ENCODE peak calls at places on chromosomes 2 and 18, in ten cellular contexts. One of them, this sample, is unnamed.
A peak's percentile ranks its signal among the peaks of the same experiment; 100 is the strongest.

GRCh38 chr18:39434223-39434622 is 1868.6 kb upstream of the CELF4 start:
- DNase-seq in NCI-H1105: no peak
- DNase-seq in stimulated activated CD4-positive, alpha-beta T cell treated with anti-CD3 and anti-CD28 coated beads, Interleukin-1b, Interleukin-23, amount 100 ng/mL, for 24 hours: no peak
- DNase-seq in dorsolateral prefrontal cortex: no peak
- DNase-seq in CD8-positive, alpha-beta memory T cell: no peak
- DNase-seq in right atrium auricular region: no peak
- DNase-seq in brain microvascular endothelial cell: peak; percentile 8
- DNase-seq in NCI-H748 treated with DMSO at 0.1 percent for 48 hours: no peak
- DNase-seq in foreskin fibroblast: peak; percentile 53
- DNase-seq in neural progenitor cell: no peak
- DNase-seq in this sample: no peak

GRCh38 chr2:176380341-176380740 is 111.1 kb downstream of the MTX2 start:
- DNase-seq in neural progenitor cell: no peak
- DNase-seq in NCI-H748 treated with DMSO at 0.1 percent for 48 hours: no peak
- DNase-seq in dorsolateral prefrontal cortex: no peak
- DNase-seq in CD8-positive, alpha-beta memory T cell: no peak
- DNase-seq in brain microvascular endothelial cell: no peak
- DNase-seq in NCI-H1105: no peak
- DNase-seq in stimulated activated CD4-positive, alpha-beta T cell treated with anti-CD3 and anti-CD28 coated beads, Interleukin-1b, Interleukin-23, amount 100 ng/mL, for 24 hours: no peak
- DNase-seq in foreskin fibroblast: no peak
- DNase-seq in right atrium auricular region: no peak
- DNase-seq in this sample: no peak

GRCh38 chr2:10235909-10236550 is 66.7 kb upstream of the HPCAL1 start:
- DNase-seq in NCI-H1105: no peak
- DNase-seq in foreskin fibroblast: no peak
- DNase-seq in brain microvascular endothelial cell: no peak
- DNase-seq in NCI-H748 treated with DMSO at 0.1 percent for 48 hours: no peak
- DNase-seq in dorsolateral prefrontal cortex: no peak
- DNase-seq in neural progenitor cell: no peak
- DNase-seq in CD8-positive, alpha-beta memory T cell: no peak
- DNase-seq in stimulated activated CD4-positive, alpha-beta T cell treated with anti-CD3 and anti-CD28 coated beads, Interleukin-1b, Interleukin-23, amount 100 ng/mL, for 24 hours: no peak
- DNase-seq in right atrium auricular region: no peak
- DNase-seq in this sample: no peak

GRCh38 chr18:37435996-37436395 is 129.6 kb downstream of the CELF4 start:
- DNase-seq in CD8-positive, alpha-beta memory T cell: no peak
- DNase-seq in NCI-H748 treated with DMSO at 0.1 percent for 48 hours: no peak
- DNase-seq in brain microvascular endothelial cell: no peak
- DNase-seq in dorsolateral prefrontal cortex: peak; percentile 77
- DNase-seq in foreskin fibroblast: no peak
- DNase-seq in right atrium auricular region: no peak
- DNase-seq in stimulated activated CD4-positive, alpha-beta T cell treated with anti-CD3 and anti-CD28 coated beads, Interleukin-1b, Interleukin-23, amount 100 ng/mL, for 24 hours: no peak
- DNase-seq in NCI-H1105: no peak
- DNase-seq in neural progenitor cell: no peak
- DNase-seq in this sample: no peak

GRCh38 chr18:45566025-45566740 is 49.1 kb upstream of the SLC14A2 start:
- DNase-seq in stimulated activated CD4-positive, alpha-beta T cell treated with anti-CD3 and anti-CD28 coated beads, Interleukin-1b, Interleukin-23, amount 100 ng/mL, for 24 hours: no peak
- DNase-seq in dorsolateral prefrontal cortex: no peak
- DNase-seq in NCI-H1105: no peak
- DNase-seq in brain microvascular endothelial cell: peak; percentile 82
- DNase-seq in foreskin fibroblast: peak; percentile 98
- DNase-seq in neural progenitor cell: no peak
- DNase-seq in CD8-positive, alpha-beta memory T cell: no peak
- DNase-seq in NCI-H748 treated with DMSO at 0.1 percent for 48 hours: no peak
- DNase-seq in right atrium auricular region: peak; percentile 80
- DNase-seq in this sample: no peak

GRCh38 chr2:127829845-127830246 is 18.9 kb upstream of the WDR33 start:
- DNase-seq in dorsolateral prefrontal cortex: no peak
- DNase-seq in NCI-H748 treated with DMSO at 0.1 percent for 48 hours: no peak
- DNase-seq in brain microvascular endothelial cell: no peak
- DNase-seq in neural progenitor cell: no peak
- DNase-seq in stimulated activated CD4-positive, alpha-beta T cell treated with anti-CD3 and anti-CD28 coated beads, Interleukin-1b, Interleukin-23, amount 100 ng/mL, for 24 hours: peak; percentile 11
- DNase-seq in right atrium auricular region: no peak
- DNase-seq in CD8-positive, alpha-beta memory T cell: peak; percentile 81
- DNase-seq in NCI-H1105: no peak
- DNase-seq in foreskin fibroblast: no peak
- DNase-seq in this sample: no peak

GRCh38 chr18:50687491-50687890 is 127.6 kb downstream of the MAPK4 start:
- DNase-seq in NCI-H1105: no peak
- DNase-seq in foreskin fibroblast: no peak
- DNase-seq in NCI-H748 treated with DMSO at 0.1 percent for 48 hours: no peak
- DNase-seq in brain microvascular endothelial cell: no peak
- DNase-seq in stimulated activated CD4-positive, alpha-beta T cell treated with anti-CD3 and anti-CD28 coated beads, Interleukin-1b, Interleukin-23, amount 100 ng/mL, for 24 hours: no peak
- DNase-seq in dorsolateral prefrontal cortex: no peak
- DNase-seq in right atrium auricular region: no peak
- DNase-seq in CD8-positive, alpha-beta memory T cell: no peak
- DNase-seq in neural progenitor cell: no peak
- DNase-seq in this sample: no peak

GRCh38 chr18:76448262-76449109 is 46.6 kb downstream of the ZNF516 start:
- DNase-seq in foreskin fibroblast: peak; percentile 67
- DNase-seq in dorsolateral prefrontal cortex: no peak
- DNase-seq in NCI-H748 treated with DMSO at 0.1 percent for 48 hours: no peak
- DNase-seq in stimulated activated CD4-positive, alpha-beta T cell treated with anti-CD3 and anti-CD28 coated beads, Interleukin-1b, Interleukin-23, amount 100 ng/mL, for 24 hours: no peak
- DNase-seq in CD8-positive, alpha-beta memory T cell: no peak
- DNase-seq in neural progenitor cell: no peak
- DNase-seq in right atrium auricular region: peak; percentile 58
- DNase-seq in NCI-H1105: no peak
- DNase-seq in brain microvascular endothelial cell: no peak
- DNase-seq in this sample: no peak

GRCh38 chr18:26614374-26614773 is 66.0 kb upstream of the KCTD1 start:
- DNase-seq in right atrium auricular region: no peak
- DNase-seq in dorsolateral prefrontal cortex: no peak
- DNase-seq in stimulated activated CD4-positive, alpha-beta T cell treated with anti-CD3 and anti-CD28 coated beads, Interleukin-1b, Interleukin-23, amount 100 ng/mL, for 24 hours: no peak
- DNase-seq in foreskin fibroblast: no peak
- DNase-seq in NCI-H748 treated with DMSO at 0.1 percent for 48 hours: no peak
- DNase-seq in brain microvascular endothelial cell: no peak
- DNase-seq in neural progenitor cell: peak; percentile 15
- DNase-seq in NCI-H1105: no peak
- DNase-seq in CD8-positive, alpha-beta memory T cell: no peak
- DNase-seq in this sample: no peak

GRCh38 chr2:64273524-64274398 is 129.5 kb upstream of the PELI1 start:
- DNase-seq in neural progenitor cell: no peak
- DNase-seq in NCI-H1105: no peak
- DNase-seq in NCI-H748 treated with DMSO at 0.1 percent for 48 hours: no peak
- DNase-seq in dorsolateral prefrontal cortex: no peak
- DNase-seq in foreskin fibroblast: peak; percentile 93
- DNase-seq in right atrium auricular region: peak; percentile 76
- DNase-seq in stimulated activated CD4-positive, alpha-beta T cell treated with anti-CD3 and anti-CD28 coated beads, Interleukin-1b, Interleukin-23, amount 100 ng/mL, for 24 hours: no peak
- DNase-seq in brain microvascular endothelial cell: peak; percentile 82
- DNase-seq in CD8-positive, alpha-beta memory T cell: no peak
- DNase-seq in this sample: no peak

GRCh38 chr2:233418761-233419625 is 64.7 kb downstream of the DGKD start:
- DNase-seq in brain microvascular endothelial cell: peak; percentile 60
- DNase-seq in NCI-H748 treated with DMSO at 0.1 percent for 48 hours: no peak
- DNase-seq in dorsolateral prefrontal cortex: no peak
- DNase-seq in neural progenitor cell: no peak
- DNase-seq in right atrium auricular region: peak; percentile 82
- DNase-seq in NCI-H1105: no peak
- DNase-seq in stimulated activated CD4-positive, alpha-beta T cell treated with anti-CD3 and anti-CD28 coated beads, Interleukin-1b, Interleukin-23, amount 100 ng/mL, for 24 hours: no peak
- DNase-seq in CD8-positive, alpha-beta memory T cell: peak; percentile 74
- DNase-seq in foreskin fibroblast: no peak
- DNase-seq in this sample: no peak

GRCh38 chr2:191713837-191714236 is 35.9 kb downstream of the NABP1 start:
- DNase-seq in dorsolateral prefrontal cortex: no peak
- DNase-seq in foreskin fibroblast: no peak
- DNase-seq in stimulated activated CD4-positive, alpha-beta T cell treated with anti-CD3 and anti-CD28 coated beads, Interleukin-1b, Interleukin-23, amount 100 ng/mL, for 24 hours: no peak
- DNase-seq in neural progenitor cell: peak; percentile 21
- DNase-seq in brain microvascular endothelial cell: no peak
- DNase-seq in right atrium auricular region: no peak
- DNase-seq in CD8-positive, alpha-beta memory T cell: no peak
- DNase-seq in NCI-H748 treated with DMSO at 0.1 percent for 48 hours: no peak
- DNase-seq in NCI-H1105: no peak
- DNase-seq in this sample: no peak

GRCh38 chr2:74503506-74504475 is 3.7 kb downstream of the PCGF1 start:
- DNase-seq in neural progenitor cell: no peak
- DNase-seq in stimulated activated CD4-positive, alpha-beta T cell treated with anti-CD3 and anti-CD28 coated beads, Interleukin-1b, Interleukin-23, amount 100 ng/mL, for 24 hours: no peak
- DNase-seq in NCI-H1105: no peak
- DNase-seq in CD8-positive, alpha-beta memory T cell: no peak
- DNase-seq in right atrium auricular region: no peak
- DNase-seq in foreskin fibroblast: no peak
- DNase-seq in dorsolateral prefrontal cortex: no peak
- DNase-seq in brain microvascular endothelial cell: no peak
- DNase-seq in NCI-H748 treated with DMSO at 0.1 percent for 48 hours: no peak
- DNase-seq in this sample: no peak

GRCh38 chr2:105288133-105288532 is 41.4 kb downstream of the TGFBRAP1 start:
- DNase-seq in brain microvascular endothelial cell: no peak
- DNase-seq in foreskin fibroblast: no peak
- DNase-seq in NCI-H1105: no peak
- DNase-seq in stimulated activated CD4-positive, alpha-beta T cell treated with anti-CD3 and anti-CD28 coated beads, Interleukin-1b, Interleukin-23, amount 100 ng/mL, for 24 hours: no peak
- DNase-seq in CD8-positive, alpha-beta memory T cell: no peak
- DNase-seq in right atrium auricular region: no peak
- DNase-seq in neural progenitor cell: no peak
- DNase-seq in dorsolateral prefrontal cortex: no peak
- DNase-seq in NCI-H748 treated with DMSO at 0.1 percent for 48 hours: no peak
- DNase-seq in this sample: no peak

GRCh38 chr2:120350801-120351324 is 4.9 kb downstream of the INHBB start:
- DNase-seq in right atrium auricular region: no peak
- DNase-seq in NCI-H748 treated with DMSO at 0.1 percent for 48 hours: no peak
- DNase-seq in foreskin fibroblast: no peak
- DNase-seq in dorsolateral prefrontal cortex: no peak
- DNase-seq in stimulated activated CD4-positive, alpha-beta T cell treated with anti-CD3 and anti-CD28 coated beads, Interleukin-1b, Interleukin-23, amount 100 ng/mL, for 24 hours: no peak
- DNase-seq in NCI-H1105: no peak
- DNase-seq in neural progenitor cell: no peak
- DNase-seq in brain microvascular endothelial cell: no peak
- DNase-seq in CD8-positive, alpha-beta memory T cell: no peak
- DNase-seq in this sample: no peak

GRCh38 chr2:10655841-10656225 is 33.9 kb downstream of the NOL10 start:
- DNase-seq in NCI-H1105: no peak
- DNase-seq in right atrium auricular region: no peak
- DNase-seq in brain microvascular endothelial cell: no peak
- DNase-seq in NCI-H748 treated with DMSO at 0.1 percent for 48 hours: no peak
- DNase-seq in stimulated activated CD4-positive, alpha-beta T cell treated with anti-CD3 and anti-CD28 coated beads, Interleukin-1b, Interleukin-23, amount 100 ng/mL, for 24 hours: no peak
- DNase-seq in dorsolateral prefrontal cortex: no peak
- DNase-seq in foreskin fibroblast: no peak
- DNase-seq in neural progenitor cell: no peak
- DNase-seq in CD8-positive, alpha-beta memory T cell: no peak
- DNase-seq in this sample: no peak

GRCh38 chr18:57223160-57223870 is 76.4 kb downstream of the BOD1L2 start:
- DNase-seq in CD8-positive, alpha-beta memory T cell: no peak
- DNase-seq in brain microvascular endothelial cell: no peak
- DNase-seq in foreskin fibroblast: no peak
- DNase-seq in dorsolateral prefrontal cortex: no peak
- DNase-seq in right atrium auricular region: no peak
- DNase-seq in stimulated activated CD4-positive, alpha-beta T cell treated with anti-CD3 and anti-CD28 coated beads, Interleukin-1b, Interleukin-23, amount 100 ng/mL, for 24 hours: no peak
- DNase-seq in neural progenitor cell: no peak
- DNase-seq in NCI-H748 treated with DMSO at 0.1 percent for 48 hours: no peak
- DNase-seq in NCI-H1105: no peak
- DNase-seq in this sample: no peak

GRCh38 chr18:71431171-71431570 is 1113.0 kb downstream of the CBLN2 start:
- DNase-seq in brain microvascular endothelial cell: no peak
- DNase-seq in dorsolateral prefrontal cortex: no peak
- DNase-seq in foreskin fibroblast: no peak
- DNase-seq in NCI-H748 treated with DMSO at 0.1 percent for 48 hours: no peak
- DNase-seq in right atrium auricular region: no peak
- DNase-seq in CD8-positive, alpha-beta memory T cell: no peak
- DNase-seq in stimulated activated CD4-positive, alpha-beta T cell treated with anti-CD3 and anti-CD28 coated beads, Interleukin-1b, Interleukin-23, amount 100 ng/mL, for 24 hours: no peak
- DNase-seq in NCI-H1105: no peak
- DNase-seq in neural progenitor cell: no peak
- DNase-seq in this sample: no peak

GRCh38 chr18:27143580-27144287 is 41.4 kb downstream of the CHST9 start:
- DNase-seq in CD8-positive, alpha-beta memory T cell: no peak
- DNase-seq in brain microvascular endothelial cell: no peak
- DNase-seq in dorsolateral prefrontal cortex: no peak
- DNase-seq in foreskin fibroblast: no peak
- DNase-seq in right atrium auricular region: no peak
- DNase-seq in stimulated activated CD4-positive, alpha-beta T cell treated with anti-CD3 and anti-CD28 coated beads, Interleukin-1b, Interleukin-23, amount 100 ng/mL, for 24 hours: no peak
- DNase-seq in NCI-H1105: no peak
- DNase-seq in neural progenitor cell: no peak
- DNase-seq in NCI-H748 treated with DMSO at 0.1 percent for 48 hours: no peak
- DNase-seq in this sample: no peak

GRCh38 chr2:8412082-8412481 is 269.8 kb upstream of the ID2 start:
- DNase-seq in CD8-positive, alpha-beta memory T cell: no peak
- DNase-seq in NCI-H748 treated with DMSO at 0.1 percent for 48 hours: no peak
- DNase-seq in brain microvascular endothelial cell: no peak
- DNase-seq in dorsolateral prefrontal cortex: no peak
- DNase-seq in neural progenitor cell: no peak
- DNase-seq in foreskin fibroblast: no peak
- DNase-seq in right atrium auricular region: no peak
- DNase-seq in NCI-H1105: no peak
- DNase-seq in stimulated activated CD4-positive, alpha-beta T cell treated with anti-CD3 and anti-CD28 coated beads, Interleukin-1b, Interleukin-23, amount 100 ng/mL, for 24 hours: no peak
- DNase-seq in this sample: no peak

GRCh38 chr2:129906139-129906860 is 73.2 kb upstream of the RAB6C start:
- DNase-seq in NCI-H1105: no peak
- DNase-seq in NCI-H748 treated with DMSO at 0.1 percent for 48 hours: no peak
- DNase-seq in neural progenitor cell: no peak
- DNase-seq in foreskin fibroblast: no peak
- DNase-seq in right atrium auricular region: no peak
- DNase-seq in dorsolateral prefrontal cortex: no peak
- DNase-seq in brain microvascular endothelial cell: no peak
- DNase-seq in CD8-positive, alpha-beta memory T cell: no peak
- DNase-seq in stimulated activated CD4-positive, alpha-beta T cell treated with anti-CD3 and anti-CD28 coated beads, Interleukin-1b, Interleukin-23, amount 100 ng/mL, for 24 hours: no peak
- DNase-seq in this sample: no peak

GRCh38 chr2:178110681-178111080 is 1.6 kb upstream of the RBM45 start:
- DNase-seq in neural progenitor cell: no peak
- DNase-seq in dorsolateral prefrontal cortex: no peak
- DNase-seq in CD8-positive, alpha-beta memory T cell: no peak
- DNase-seq in foreskin fibroblast: no peak
- DNase-seq in right atrium auricular region: no peak
- DNase-seq in NCI-H748 treated with DMSO at 0.1 percent for 48 hours: no peak
- DNase-seq in NCI-H1105: no peak
- DNase-seq in stimulated activated CD4-positive, alpha-beta T cell treated with anti-CD3 and anti-CD28 coated beads, Interleukin-1b, Interleukin-23, amount 100 ng/mL, for 24 hours: no peak
- DNase-seq in brain microvascular endothelial cell: no peak
- DNase-seq in this sample: no peak

GRCh38 chr2:71879509-71880184 is 268.0 kb downstream of the CYP26B1 start:
- DNase-seq in NCI-H748 treated with DMSO at 0.1 percent for 48 hours: no peak
- DNase-seq in NCI-H1105: no peak
- DNase-seq in CD8-positive, alpha-beta memory T cell: no peak
- DNase-seq in stimulated activated CD4-positive, alpha-beta T cell treated with anti-CD3 and anti-CD28 coated beads, Interleukin-1b, Interleukin-23, amount 100 ng/mL, for 24 hours: no peak
- DNase-seq in brain microvascular endothelial cell: no peak
- DNase-seq in right atrium auricular region: no peak
- DNase-seq in neural progenitor cell: no peak
- DNase-seq in dorsolateral prefrontal cortex: no peak
- DNase-seq in foreskin fibroblast: no peak
- DNase-seq in this sample: no peak

GRCh38 chr2:241291977-241292376 is 23.5 kb downstream of the HDLBP start:
- DNase-seq in brain microvascular endothelial cell: no peak
- DNase-seq in neural progenitor cell: no peak
- DNase-seq in stimulated activated CD4-positive, alpha-beta T cell treated with anti-CD3 and anti-CD28 coated beads, Interleukin-1b, Interleukin-23, amount 100 ng/mL, for 24 hours: no peak
- DNase-seq in CD8-positive, alpha-beta memory T cell: no peak
- DNase-seq in NCI-H748 treated with DMSO at 0.1 percent for 48 hours: no peak
- DNase-seq in foreskin fibroblast: no peak
- DNase-seq in dorsolateral prefrontal cortex: no peak
- DNase-seq in NCI-H1105: no peak
- DNase-seq in right atrium auricular region: no peak
- DNase-seq in this sample: no peak

GRCh38 chr18:70190529-70190928 is 15.0 kb downstream of the RTTN start:
- DNase-seq in stimulated activated CD4-positive, alpha-beta T cell treated with anti-CD3 and anti-CD28 coated beads, Interleukin-1b, Interleukin-23, amount 100 ng/mL, for 24 hours: no peak
- DNase-seq in right atrium auricular region: no peak
- DNase-seq in dorsolateral prefrontal cortex: no peak
- DNase-seq in NCI-H1105: no peak
- DNase-seq in CD8-positive, alpha-beta memory T cell: no peak
- DNase-seq in neural progenitor cell: no peak
- DNase-seq in brain microvascular endothelial cell: no peak
- DNase-seq in NCI-H748 treated with DMSO at 0.1 percent for 48 hours: no peak
- DNase-seq in foreskin fibroblast: peak; percentile 2
- DNase-seq in this sample: no peak

This sample was measured in C1 segment of cervical spinal cord.